ENCODE peak calls at places on chromosomes 13 and 19, in four cellular contexts. D, L, Z and J are unnamed samples.

GRCh38 chr13:37647038-37647650 is 48.6 kb upstream of the POSTN start:
- DNase-seq in L (no peak), Z (no peak), D (no peak), J (no peak)

GRCh38 chr19:10329555-10329954 is 3.8 kb downstream of the RAVER1 start:
- DNase-seq in D (no peak), Z (no peak), L (no peak), J (no peak)

GRCh38 chr13:63435668-63436275 is 2020.1 kb upstream of the PCDH20 start:
- DNase-seq in Z (peak; percentile 100), L (no peak), D (no peak), J (no peak)

GRCh38 chr19:55486043-55486970 is 1.3 kb downstream of the NAT14 start:
- DNase-seq in Z (no peak), D (no peak), L (no peak), J (no peak)

GRCh38 chr13:51849145-51850101 is 4.4 kb upstream of the TMEM272 start:
- DNase-seq in Z (peak; percentile 30), L (no peak), D (no peak), J (no peak)

GRCh38 chr13:109154146-109154545 is 524.7 kb downstream of the MYO16 start:
- DNase-seq in D (no peak), Z (no peak), L (no peak), J (no peak)

GRCh38 chr13:93603043-93603442 is 376.4 kb downstream of the GPC6 start:
- DNase-seq in D (peak; percentile 5), L (no peak), Z (peak; percentile 82), J (no peak)

GRCh38 chr13:44818428-44818827 is 170.8 kb downstream of the NUFIP1 start:
- DNase-seq in D (no peak), Z (peak; percentile 43), L (no peak), J (no peak)

GRCh38 chr13:41199526-41199925 is 5.2 kb upstream of the KBTBD7 start:
- DNase-seq in L (no peak), D (no peak), Z (no peak), J (no peak)

GRCh38 chr19:8148410-8149231 is 771 bp downstream of the FBN3 start:
- DNase-seq in D (no peak), Z (no peak), L (no peak), J (no peak)

GRCh38 chr19:8662263-8662662 is 31.8 kb downstream of the NFILZ start:
- DNase-seq in Z (no peak), L (no peak), D (no peak), J (no peak)

GRCh38 chr13:45162821-45163220 is 38.0 kb downstream of the KCTD4 start:
- DNase-seq in L (no peak), Z (peak; percentile 95), D (no peak), J (no peak)

GRCh38 chr13:106467406-106468122 is 67.9 kb downstream of the EFNB2 start:
- DNase-seq in Z (no peak), D (no peak), L (no peak), J (no peak)

GRCh38 chr13:50127726-50128291 is 112.6 kb downstream of the KCNRG start:
- DNase-seq in L (no peak), D (no peak), Z (no peak), J (no peak)

GRCh38 chr19:57002195-57002601 is 117.6 kb upstream of the USP29 start:
- DNase-seq in D (no peak), Z (no peak), L (no peak), J (no peak)

GRCh38 chr13:36418022-36418805 is 14.1 kb upstream of the CCNA1 start:
- DNase-seq in Z (peak; percentile 58), D (no peak), L (no peak), J (no peak)

GRCh38 chr19:1161716-1162115 is 12.4 kb downstream of the SBNO2 start:
- DNase-seq in D (no peak), Z (peak; percentile 32), L (no peak), J (peak; percentile 57)

GRCh38 chr13:30679483-30680330 is 55.6 kb upstream of the ALOX5AP start:
- DNase-seq in D (no peak), L (no peak), Z (peak; percentile 41), J (no peak)

GRCh38 chr19:38928406-38929001 is 2.1 kb downstream of the SARS2 start:
- DNase-seq in L (no peak), Z (no peak), D (no peak), J (no peak)

GRCh38 chr19:5214371-5214770 is 126.2 kb downstream of the PTPRS start:
- DNase-seq in L (no peak), Z (no peak), D (no peak), J (no peak)

GRCh38 chr13:36706755-36707154 is 32.9 kb downstream of the SERTM1 start:
- DNase-seq in D (no peak), Z (peak; percentile 67), L (no peak), J (no peak)

GRCh38 chr19:7191946-7192691 is 102.1 kb downstream of the INSR start:
- DNase-seq in L (no peak), D (no peak), Z (no peak), J (no peak)

GRCh38 chr13:109652536-109652935 is 133.8 kb downstream of the IRS2 start:
- DNase-seq in Z (peak; percentile 16), D (no peak), L (no peak), J (no peak)

GRCh38 chr13:110182003-110182402 is 125.0 kb downstream of the COL4A1 start:
- DNase-seq in D (no peak), Z (no peak), L (no peak), J (no peak)

GRCh38 chr13:30429721-30430694 is 7.7 kb downstream of the UBE2L5 start:
- DNase-seq in L (no peak), Z (peak; percentile 95), D (no peak), J (no peak)

GRCh38 chr13:31198524-31198923 is 1.3 kb upstream of the B3GLCT start:
- DNase-seq in L (no peak), D (no peak), Z (no peak), J (no peak)

GRCh38 chr19:21877976-21878375 is 42.0 kb upstream of the ZNF43 start:
- DNase-seq in Z (no peak), L (no peak), D (no peak), J (no peak)

GRCh38 chr13:55583953-55584593 is 1556.6 kb upstream of the PRR20A start:
- DNase-seq in Z (no peak), D (no peak), L (no peak), J (no peak)

GRCh38 chr13:107018285-107018684 is 450.3 kb upstream of the ARGLU1 start:
- DNase-seq in Z (no peak), L (no peak), D (no peak), J (no peak)

GRCh38 chr13:39501711-39502324 is 101.2 kb downstream of the LHFPL6 start:
- DNase-seq in L (no peak), D (no peak), Z (no peak), J (no peak)

GRCh38 chr19:31666126-31666525 is 316.9 kb upstream of the TSHZ3 start:
- DNase-seq in D (no peak), Z (no peak), L (no peak), J (no peak)

GRCh38 chr19:40216777-40217026 is 1.5 kb downstream of the TTC9B start:
- DNase-seq in Z (no peak), L (no peak), D (no peak), J (no peak)

GRCh38 chr13:110125157-110125556 is 181.8 kb downstream of the COL4A1 start:
- DNase-seq in D (no peak), Z (no peak), L (no peak), J (no peak)

GRCh38 chr13:72141845-72142470 is 275.0 kb upstream of the DACH1 start:
- DNase-seq in Z (no peak), L (no peak), D (no peak), J (no peak)

GRCh38 chr19:11335449-11336146 is 3.9 kb downstream of the RAB3D start:
- DNase-seq in Z (no peak), D (no peak), L (no peak), J (no peak)

DNA sequence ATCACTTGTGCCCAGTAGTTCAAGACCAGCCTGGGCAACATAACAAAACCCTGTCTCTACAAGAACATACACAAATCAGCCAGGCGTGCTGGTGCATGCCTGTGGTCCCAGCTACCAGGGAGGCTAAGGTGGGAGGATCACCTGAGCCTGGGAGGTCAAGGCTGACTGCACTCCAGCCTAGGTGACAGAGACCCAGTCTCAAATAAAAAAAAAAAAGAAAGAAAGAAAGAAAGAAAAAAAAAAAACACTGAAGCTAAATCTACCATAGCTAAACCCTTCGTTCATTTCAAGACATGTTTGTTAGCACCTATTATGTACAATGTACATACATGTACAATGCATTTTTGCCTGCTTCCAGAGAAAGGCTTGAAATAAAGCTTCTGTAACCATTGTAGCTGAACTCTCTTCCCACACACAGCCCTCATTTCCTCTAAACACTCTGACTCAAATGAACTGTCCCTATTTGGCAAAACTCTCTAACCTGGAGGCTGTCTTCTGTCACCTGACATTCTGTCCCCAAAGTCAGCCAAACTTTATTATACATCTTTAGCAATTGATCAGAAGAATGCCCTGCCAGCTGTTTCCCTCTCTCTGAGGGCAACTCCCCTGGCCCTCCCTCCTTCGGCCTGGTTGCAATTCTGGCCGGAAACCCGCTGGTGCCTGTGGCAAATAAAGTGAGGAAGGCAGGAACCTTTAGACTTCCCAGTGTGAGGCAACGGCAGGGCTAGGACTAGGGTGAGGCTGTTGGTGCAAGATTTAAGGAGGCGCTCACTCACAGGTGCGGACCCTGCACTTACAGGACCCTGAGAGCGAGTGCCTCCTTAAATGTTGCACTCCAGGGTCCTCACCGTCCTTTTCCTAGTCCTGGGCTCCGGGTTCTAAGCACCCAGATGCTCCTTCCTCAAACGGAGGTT is 1.8 kb downstream of the ETHE1 start:
- DNase-seq in D (peak; percentile 31), Z (peak; percentile 32), L (peak; percentile 61), J (peak; percentile 65)
- H3K4me3 ChIP-seq in D (peak overlapping the region; percentile 94), Z (peak overlapping the region; percentile 96), L (peak overlapping the region; percentile 53), J (peak overlapping the region; percentile 95)

GRCh38 chr13:43100667-43101066 is 77.3 kb downstream of the DNAJC15 start:
- DNase-seq in L (no peak), D (no peak), Z (no peak), J (no peak)
- H3K27ac ChIP-seq in L (no peak overlapping the region), D (no peak overlapping the region), Z (no peak overlapping the region), J (no peak overlapping the region)

GRCh38 chr19:44305457-44305856 is 632 bp upstream of the ZNF235 start:
- DNase-seq in D (no peak), L (no peak), Z (no peak), J (no peak)
- H3K4me3 ChIP-seq in D (peak overlapping the region; percentile 79), L (no peak overlapping the region), Z (no peak overlapping the region), J (peak overlapping the region; percentile 82)

DNA sequence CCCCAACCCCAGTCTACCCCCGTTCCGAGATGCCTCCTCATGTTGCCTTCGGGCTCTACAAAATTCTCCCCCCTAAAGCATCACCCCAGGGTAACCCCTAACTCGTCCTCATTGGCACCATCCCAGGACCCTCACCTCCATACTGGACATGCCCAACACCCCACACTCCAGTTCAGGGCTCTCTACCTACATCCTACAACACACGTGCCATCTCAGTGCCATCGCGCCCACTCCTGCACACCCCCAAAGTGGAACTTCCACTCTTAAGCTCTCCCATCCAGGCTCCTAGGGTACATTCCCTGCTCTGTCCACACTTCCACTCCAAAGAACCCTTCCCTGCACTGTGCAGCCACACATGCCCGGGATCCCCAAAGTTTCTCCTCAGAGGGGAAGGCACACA is 827 bp upstream of the FKRP start:
- DNase-seq in L (no peak), Z (no peak), D (no peak), J (no peak)
- H3K27ac ChIP-seq in L (no peak overlapping the region), Z (peak overlapping the region; percentile 78), D (no peak overlapping the region), J (no peak overlapping the region)

GRCh38 chr13:19670147-19670546 is 36.7 kb downstream of the MPHOSPH8 start:
- DNase-seq in Z (no peak), L (no peak), D (no peak), J (no peak)
- H3K4me3 ChIP-seq in Z (no peak overlapping the region), L (no peak overlapping the region), D (no peak overlapping the region), J (no peak overlapping the region)